ENCODE peak calls at places on chromosomes 12 and 14, in five cellular contexts. I is body of pancreas, A is right lobe of liver, Y is HCT116, L is A549. O is an unnamed sample.

GRCh38 chr12:71655907-71656306 is 7.7 kb downstream of the ZFC3H1 start:
- ATAC-seq in Y (no peak), I (no peak), L (no peak), A (no peak), O (no peak)

GRCh38 chr12:50764861-50765324 is 992 bp downstream of the ATF1 start:
- ATAC-seq in L (peak; percentile 11), I (no peak), Y (no peak), A (peak; percentile 6), O (no peak)

GRCh38 chr12:125071456-125071855 is 6.2 kb downstream of the AACS start:
- ATAC-seq in A (no peak), Y (no peak), I (no peak), L (no peak), O (no peak)

GRCh38 chr14:50364792-50365191 is 31.9 kb downstream of the CDKL1 start:
- ATAC-seq in A (peak; percentile 74), L (no peak), Y (peak; percentile 69), I (peak; percentile 82), O (no peak)

GRCh38 chr14:74980746-74981661 is 21.7 kb upstream of the EIF2B2 start:
- ATAC-seq in Y (no peak), A (peak; percentile 18), I (no peak), L (no peak), O (peak; percentile 9)

GRCh38 chr14:61077946-61078738 is 97.1 kb downstream of the SLC38A6 start:
- ATAC-seq in I (no peak), A (no peak), L (no peak), Y (no peak), O (no peak)

GRCh38 chr14:83217492-83217891 is 1683.8 kb upstream of the SEL1L start:
- ATAC-seq in Y (no peak), L (no peak), I (no peak), A (no peak), O (peak; percentile 50)

GRCh38 chr12:123058980-123059379 is 78.5 kb downstream of the ARL6IP4 start:
- ATAC-seq in L (no peak), I (no peak), A (no peak), Y (no peak), O (peak; percentile 39)

GRCh38 chr12:120892265-120892664 is 11.9 kb downstream of the SPPL3 start:
- ATAC-seq in L (no peak), A (peak; percentile 42), I (no peak), Y (no peak), O (no peak)

GRCh38 chr12:52440821-52441319 is 6.7 kb upstream of the KRT75 start:
- ATAC-seq in A (no peak), I (no peak), Y (peak; percentile 64), L (no peak), O (no peak)

GRCh38 chr12:52444647-52445595 is 7.0 kb downstream of the KRT6B start:
- ATAC-seq in I (peak; percentile 45), A (no peak), L (no peak), Y (no peak), O (no peak)

GRCh38 chr12:52443966-52444365 is 8.0 kb downstream of the KRT6B start:
- ATAC-seq in L (no peak), I (no peak), A (no peak), Y (no peak), O (no peak)

GRCh38 chr12:52441320-52441911 is 7.2 kb upstream of the KRT75 start:
- ATAC-seq in Y (peak; percentile 58), A (peak; percentile 29), I (no peak), L (no peak), O (no peak)

DNA sequence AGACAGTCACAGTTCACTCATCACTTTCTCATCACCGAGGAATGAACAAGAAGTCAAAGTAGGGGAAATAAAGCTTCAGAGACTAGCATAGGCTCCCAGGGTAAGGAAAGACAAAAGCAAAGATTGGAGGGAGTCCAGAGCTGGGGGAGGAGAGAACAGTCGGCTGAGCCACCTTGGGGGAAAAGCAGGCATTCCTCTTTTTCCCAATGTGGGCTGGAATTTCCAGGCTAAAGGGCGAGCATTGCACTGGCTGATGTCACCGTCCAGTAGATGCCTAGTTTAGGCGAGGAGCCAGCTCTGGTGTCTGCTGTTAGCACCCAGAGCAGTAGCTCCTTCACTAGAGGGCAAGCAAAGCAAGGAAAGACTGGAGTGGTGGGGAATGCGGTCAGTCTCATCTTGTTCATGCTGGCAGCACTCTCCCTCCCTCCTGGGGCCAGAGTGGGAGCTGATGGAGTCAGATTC is 8.5 kb upstream of the KRT75 start:
- ATAC-seq in Y (peak; percentile 67), I (peak; percentile 28), L (peak; percentile 87), A (peak; percentile 84), O (no peak)
- TF ChIP-seq CTCF in Y (peak; percentile 21), I (no peak), L (peak; percentile 35), A (no peak), O (no peak)

DNA sequence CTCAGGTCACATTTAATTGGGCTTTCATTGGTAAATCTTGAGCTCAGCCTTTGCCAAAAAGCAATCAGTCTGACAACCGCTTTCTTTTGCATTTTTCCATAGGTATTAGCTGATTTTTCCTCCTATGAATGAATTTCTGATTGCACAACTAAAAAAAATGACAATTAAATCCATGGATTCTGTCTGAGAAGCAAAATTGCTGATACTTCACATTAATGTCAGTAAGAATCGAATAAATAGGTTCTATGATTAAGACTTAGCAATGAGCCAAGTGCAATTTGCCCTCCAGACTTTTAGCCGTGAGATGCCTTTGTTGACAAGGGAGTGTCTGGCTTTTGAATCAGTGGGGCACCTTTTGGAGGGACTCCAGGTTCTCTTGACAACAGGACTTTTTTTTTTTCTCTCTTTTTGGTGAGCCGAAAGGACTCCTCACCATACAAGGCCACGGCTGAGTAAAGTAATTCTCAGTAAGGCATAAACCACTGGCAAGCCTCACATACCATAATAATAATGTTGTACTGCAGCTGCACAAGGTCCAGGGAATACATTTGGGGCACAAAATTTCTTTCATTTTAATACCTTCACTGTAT is 4.7 kb upstream of the MDM1 start:
- ATAC-seq in A (no peak), L (no peak), Y (no peak), I (no peak), O (no peak)
- H3K27ac ChIP-seq in A (no peak overlapping the region), L (no peak overlapping the region), Y (no peak overlapping the region), I (no peak overlapping the region), O (peak overlapping the region; percentile 76)

DNA sequence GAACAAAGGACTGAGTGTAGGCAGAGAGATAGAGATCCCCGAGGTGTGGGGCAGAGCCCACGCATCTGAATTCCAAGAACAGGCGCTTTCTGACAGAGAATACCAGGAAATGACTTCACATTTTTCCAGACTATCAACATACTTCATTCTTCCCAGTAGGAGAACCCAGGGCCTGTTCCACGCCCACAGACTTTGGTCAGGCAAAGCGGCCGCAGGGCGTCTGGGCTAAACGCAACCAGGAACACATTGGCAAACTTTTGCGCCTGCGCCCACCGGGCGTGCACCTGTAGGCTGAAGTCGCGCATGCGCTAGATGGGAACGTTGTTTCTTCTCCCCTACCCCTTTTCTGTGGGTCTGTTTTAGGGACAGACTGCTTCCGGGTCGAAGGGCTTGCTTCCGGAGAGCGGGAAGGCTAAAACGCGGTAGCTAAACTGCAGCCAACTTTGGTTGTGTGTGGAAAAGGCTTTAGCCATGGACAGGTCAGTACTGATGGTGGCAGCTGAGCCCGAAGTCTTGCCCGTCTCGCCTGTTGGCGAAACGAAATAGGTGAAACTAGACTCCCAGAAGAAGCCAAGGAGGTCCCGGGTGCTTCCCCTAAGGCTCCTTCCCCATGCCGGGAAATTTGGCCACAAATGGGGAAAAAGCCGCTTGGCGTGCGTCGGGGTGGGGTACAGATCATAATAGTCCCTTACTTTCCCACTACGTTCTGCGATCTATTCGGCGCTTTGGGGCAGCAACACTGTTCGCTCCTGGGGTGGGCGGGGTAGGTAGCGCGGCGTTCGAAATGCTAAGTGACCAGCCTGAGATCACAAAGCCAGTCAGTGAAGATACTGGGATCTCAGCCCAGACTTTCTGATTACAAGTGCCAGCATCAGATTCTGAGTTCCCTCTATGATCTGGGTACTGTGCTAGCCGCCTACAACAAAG is at the start of gene NUP107:
- ATAC-seq in Y (peak; percentile 91), I (peak; percentile 99), L (peak; percentile 97), A (peak; percentile 97), O (peak; percentile 100)
- TF ChIP-seq POLR2A in Y (peak; percentile 76), I (no peak), L (peak; percentile 60), A (peak; percentile 73), O (no peak)

GRCh38 chr12:40446385-40446784 is 221.6 kb downstream of the LRRK2 start:
- ATAC-seq in L (no peak), Y (peak; percentile 61), I (no peak), A (peak; percentile 31), O (no peak)
- TF ChIP-seq CTCF in L (peak; percentile 57), Y (peak; percentile 55), I (no peak), A (peak; percentile 29), O (no peak)

GRCh38 chr14:21109377-21110260 is 8.8 kb downstream of the TMEM253 start:
- ATAC-seq in I (no peak), L (no peak), A (no peak), Y (no peak), O (no peak)
- H3K27ac ChIP-seq in I (no peak overlapping the region), L (no peak overlapping the region), A (no peak overlapping the region), Y (no peak overlapping the region), O (no peak overlapping the region)

GRCh38 chr14:42428996-42429395 is 822.3 kb downstream of the LRFN5 start:
- ATAC-seq in A (no peak), L (no peak), I (no peak), Y (no peak), O (no peak)
- TF ChIP-seq POLR2A in A (no peak), L (no peak), I (no peak), Y (no peak), O (no peak)

GRCh38 chr14:42533476-42533875 is 926.8 kb downstream of the LRFN5 start:
- ATAC-seq in Y (no peak), I (no peak), A (no peak), L (no peak), O (no peak)

GRCh38 chr14:42532194-42532593 is 925.5 kb downstream of the LRFN5 start:
- ATAC-seq in L (no peak), A (no peak), I (no peak), Y (no peak), O (no peak)

DNA sequence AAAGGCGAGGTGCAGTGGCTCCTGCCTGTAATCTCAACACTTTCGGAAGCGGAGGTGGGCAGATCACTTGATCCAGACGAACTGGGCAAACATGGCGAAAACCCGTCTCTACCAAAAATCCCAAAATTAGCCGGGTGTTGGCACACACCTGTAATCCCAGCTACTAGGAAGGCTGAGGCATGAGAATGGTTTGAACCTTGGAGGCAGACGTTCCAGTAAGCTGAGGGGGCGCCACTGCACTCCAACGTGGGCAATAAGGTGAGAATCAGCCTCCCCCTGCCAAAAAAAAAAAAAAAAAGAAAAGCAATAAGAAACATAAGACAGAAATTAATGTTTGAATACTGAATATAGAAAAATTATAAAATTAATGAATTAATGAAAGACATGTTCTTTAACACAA is 928.7 kb downstream of the LRFN5 start:
- ATAC-seq in L (no peak), Y (no peak), I (no peak), A (no peak), O (no peak)
- TF ChIP-seq CTCF in L (no peak), Y (no peak), I (no peak), A (no peak), O (no peak)

GRCh38 chr14:37813746-37814145 is 218.3 kb downstream of the TTC6 start:
- ATAC-seq in I (no peak), L (no peak), Y (no peak), A (no peak), O (no peak)
- H3K27ac ChIP-seq in I (no peak overlapping the region), L (no peak overlapping the region), Y (no peak overlapping the region), A (no peak overlapping the region), O (no peak overlapping the region)